ENCODE peak calls at places on chromosomes 1 and 21, in eight cellular contexts. D is CD8-positive, alpha-beta T cell; B is brain microvascular endothelial cell; O is astrocyte; C is cardiac muscle cell; M is HCT116; V is PC-3; A is BE2C. R is an unnamed sample.

GRCh38 chr1:175072131-175072941 is 4.7 kb downstream of the TNN start:
- DNase-seq in D (no peak), B (peak; percentile 74), O (peak; percentile 88), C (peak; percentile 69), M (no peak), V (peak; percentile 25), A (no peak), R (peak; percentile 32)

GRCh38 chr21:39079617-39080016 is 103.6 kb downstream of the PSMG1 start:
- DNase-seq in D (no peak), B (peak; percentile 24), O (peak; percentile 21), C (peak; percentile 85), M (no peak), V (no peak), A (no peak), R (peak; percentile 76)

GRCh38 chr1:67110352-67110751 is 24.4 kb downstream of the C1orf141 start:
- DNase-seq in D (no peak), B (no peak), O (no peak), C (no peak), M (no peak), V (no peak), A (no peak), R (no peak)

GRCh38 chr1:47703981-47704596 is 266.2 kb downstream of the FOXD2 start:
- DNase-seq in D (no peak), B (peak; percentile 32), O (peak; percentile 25), C (no peak), M (peak; percentile 15), V (peak; percentile 30), A (no peak), R (peak; percentile 66)

GRCh38 chr1:159983681-159984080 is 29.6 kb upstream of the SLAMF9 start:
- DNase-seq in D (no peak), B (no peak), O (no peak), C (no peak), M (no peak), V (no peak), A (no peak), R (no peak)

GRCh38 chr1:168623003-168623828 is 46.8 kb downstream of the XCL1 start:
- DNase-seq in D (no peak), B (peak; percentile 93), O (peak; percentile 96), C (peak; percentile 67), M (peak; percentile 72), V (peak; percentile 93), A (no peak), R (peak; percentile 91)

GRCh38 chr1:221419513-221420088 is 322.3 kb downstream of the DUSP10 start:
- DNase-seq in D (no peak), B (no peak), O (peak; percentile 96), C (peak; percentile 25), M (no peak), V (peak; percentile 41), A (no peak), R (peak; percentile 99)

GRCh38 chr1:19165501-19165900 is 44.6 kb downstream of the UBR4 start:
- DNase-seq in D (no peak), B (no peak), O (peak; percentile 23), C (no peak), M (no peak), V (peak; percentile 85), A (no peak), R (no peak)

GRCh38 chr1:115330480-115331013 is 7.5 kb downstream of the NGF start:
- DNase-seq in D (no peak), B (peak; percentile 86), O (peak; percentile 89), C (no peak), M (no peak), V (peak; percentile 62), A (no peak), R (peak; percentile 7)

GRCh38 chr1:33050221-33051076 is 13.8 kb upstream of the AK2 start:
- DNase-seq in D (no peak), B (peak; percentile 93), O (peak; percentile 87), C (peak; percentile 84), M (peak; percentile 72), V (peak; percentile 94), A (no peak), R (peak; percentile 94)

GRCh38 chr1:46244656-46245371 is 2.7 kb upstream of the RAD54L start:
- DNase-seq in D (no peak), B (peak; percentile 26), O (no peak), C (peak; percentile 39), M (no peak), V (peak; percentile 58), A (no peak), R (peak; percentile 38)

GRCh38 chr21:35256468-35256988 is 207.4 kb upstream of the RUNX1 start:
- DNase-seq in D (no peak), B (peak; percentile 100), O (peak; percentile 99), C (peak; percentile 99), M (peak; percentile 89), V (peak; percentile 98), A (no peak), R (peak; percentile 99)

GRCh38 chr1:24327886-24328285 is 8.7 kb downstream of the GRHL3 start:
- DNase-seq in D (no peak), B (no peak), O (peak; percentile 64), C (no peak), M (no peak), V (no peak), A (no peak), R (no peak)

GRCh38 chr1:204885790-204886189 is 15.1 kb downstream of the NFASC start:
- DNase-seq in D (no peak), B (no peak), O (peak; percentile 42), C (peak; percentile 67), M (no peak), V (no peak), A (no peak), R (peak; percentile 47)
- TF ChIP-seq CTCF in D (no peak), B (no peak), O (no peak), C (no peak), M (no peak), V (no peak), A (no peak), R (no peak)

GRCh38 chr1:20980051-20980450 is 192.9 kb upstream of the HP1BP3 start:
- DNase-seq in D (no peak), B (no peak), O (no peak), C (no peak), M (no peak), V (no peak), A (no peak), R (no peak)

GRCh38 chr1:20983297-20983889 is 193.3 kb downstream of the EIF4G3 start:
- DNase-seq in D (no peak), B (no peak), O (no peak), C (no peak), M (no peak), V (peak; percentile 12), A (no peak), R (peak; percentile 11)

GRCh38 chr1:20978413-20978812 is 191.3 kb upstream of the HP1BP3 start:
- DNase-seq in D (no peak), B (no peak), O (peak; percentile 12), C (peak; percentile 17), M (no peak), V (no peak), A (peak; percentile 19), R (no peak)

DNA sequence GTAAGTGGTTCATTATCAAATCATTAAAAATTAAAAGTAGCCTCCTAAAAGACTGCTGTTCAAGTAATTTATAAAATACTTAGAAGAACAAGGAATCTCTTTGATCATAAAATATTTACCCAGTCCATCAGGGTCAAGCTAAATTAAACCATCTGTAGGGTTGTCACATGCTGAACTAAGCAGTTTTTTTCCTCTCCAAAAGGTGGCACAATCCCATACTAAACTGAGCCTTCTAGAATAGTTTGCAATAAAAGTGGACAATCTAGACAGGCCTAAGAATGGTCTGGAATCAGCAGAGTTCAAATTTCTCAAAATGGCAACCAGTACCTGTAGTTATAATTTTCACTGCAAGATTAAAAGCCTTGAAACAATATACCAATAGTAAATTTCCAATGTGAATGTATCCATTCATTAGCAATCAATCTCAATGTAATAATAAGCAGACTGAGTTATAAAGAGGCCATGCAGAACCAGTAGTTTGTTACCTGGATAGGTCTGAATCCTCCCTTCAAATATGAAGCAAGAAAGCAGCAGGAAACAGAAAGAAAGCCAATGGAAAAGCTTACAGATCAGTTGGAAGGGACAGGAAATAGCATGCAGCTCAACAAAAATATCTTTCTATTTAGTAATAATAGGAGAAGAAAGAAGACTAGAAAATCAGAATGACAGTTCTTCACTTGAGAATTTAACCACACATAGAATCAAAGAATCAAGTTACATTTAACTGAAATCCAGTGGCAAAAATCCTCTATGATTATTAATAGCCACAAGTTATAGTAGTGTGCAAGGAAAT is 194.6 kb downstream of the EIF4G3 start:
- DNase-seq in D (no peak), B (peak; percentile 10), O (peak; percentile 44), C (peak; percentile 62), M (no peak), V (peak; percentile 55), A (no peak), R (peak; percentile 40)
- TF ChIP-seq CTCF in D (no peak), B (peak; percentile 35), O (peak; percentile 9), C (peak; percentile 47), M (peak; percentile 48), V (peak; percentile 63), A (peak; percentile 50), R (no peak)

DNA sequence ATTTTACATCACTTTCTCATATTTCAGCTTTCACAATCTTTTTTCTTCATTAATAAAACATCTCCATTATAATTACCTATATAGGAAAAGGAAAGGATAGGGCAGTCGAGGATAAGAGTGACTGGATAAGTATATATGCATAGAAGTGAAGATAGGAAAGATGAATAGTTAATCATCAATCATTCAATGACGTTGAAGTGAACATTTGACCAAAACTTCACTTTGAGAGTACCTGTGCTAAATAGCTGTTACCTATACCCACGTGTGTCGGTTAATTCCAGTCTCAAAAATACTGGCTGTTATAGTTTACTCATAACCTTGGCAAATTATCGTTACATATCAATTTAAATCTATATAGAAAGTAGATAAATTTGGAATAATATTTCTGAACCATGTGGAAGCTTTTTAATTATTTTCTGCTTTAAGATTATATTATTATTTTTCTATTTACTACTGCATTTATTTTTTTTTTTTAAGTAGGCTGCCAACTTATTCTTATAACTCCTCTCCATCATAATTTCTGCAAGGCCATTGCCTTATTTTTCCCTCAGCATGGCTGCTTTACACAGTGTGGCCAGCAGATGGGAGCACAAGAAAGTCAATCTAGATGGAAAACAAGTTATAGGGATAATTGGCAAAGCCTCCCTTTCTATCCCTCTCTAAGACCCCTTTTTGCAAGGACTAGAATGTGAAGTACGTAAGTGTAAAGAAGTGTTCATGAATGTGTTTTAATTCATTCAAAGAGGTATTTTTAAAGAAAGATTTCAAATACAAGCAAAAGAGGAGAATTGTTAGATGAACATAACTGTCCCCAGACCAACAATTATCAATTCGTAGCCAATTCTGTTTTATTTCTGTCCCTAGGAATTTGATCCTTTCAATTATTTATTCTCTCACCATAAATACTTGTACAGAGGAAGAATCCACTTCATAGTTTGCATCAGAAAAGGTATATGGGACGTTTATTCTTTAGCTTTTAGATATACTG is 290.4 kb downstream of the KCNT2 start:
- DNase-seq in D (no peak), B (peak; percentile 35), O (peak; percentile 16), C (peak; percentile 74), M (peak; percentile 32), V (peak; percentile 49), A (peak; percentile 49), R (peak; percentile 70)
- TF ChIP-seq CTCF in D (no peak), B (peak; percentile 81), O (peak; percentile 71), C (peak; percentile 79), M (peak; percentile 36), V (peak; percentile 64), A (peak; percentile 85), R (peak; percentile 88)

DNA sequence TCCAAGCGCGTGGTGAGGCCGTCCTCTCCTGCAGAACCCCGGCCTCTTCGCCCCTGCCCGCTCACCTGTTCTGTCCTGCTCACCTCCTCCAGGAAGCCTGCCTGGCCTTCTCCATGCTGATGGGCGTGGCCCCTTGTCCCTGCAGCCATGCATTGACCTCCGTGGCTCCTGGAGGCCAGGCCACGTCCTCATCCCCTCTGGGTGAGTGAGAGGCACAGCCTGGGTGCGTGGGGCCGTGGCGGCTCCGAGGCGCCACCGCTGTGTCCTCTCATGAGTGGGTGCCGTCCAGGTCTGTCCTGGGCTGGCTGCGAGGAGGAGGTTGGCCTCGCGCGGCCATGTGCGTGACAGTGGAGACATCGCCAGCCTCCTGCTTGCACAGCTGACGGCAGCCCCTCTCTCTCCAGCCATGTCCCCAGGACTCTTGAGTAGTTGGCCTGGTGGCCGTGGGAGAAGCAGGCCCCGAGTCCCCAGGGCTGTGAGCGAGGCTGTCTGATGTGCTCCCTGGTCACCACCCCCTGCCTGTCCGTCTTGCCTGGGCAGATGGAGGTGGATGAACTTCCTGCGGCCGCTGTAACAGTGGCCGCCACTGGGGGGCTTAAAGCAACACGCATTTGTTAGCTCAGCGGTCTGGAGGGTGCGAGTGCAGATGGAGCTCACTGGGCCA is 58.1 kb downstream of the PRKCZ start:
- DNase-seq in D (no peak), B (peak; percentile 58), O (no peak), C (peak; percentile 65), M (peak; percentile 21), V (peak; percentile 31), A (peak; percentile 71), R (no peak)
- TF ChIP-seq CTCF in D (no peak), B (peak; percentile 84), O (peak; percentile 52), C (peak; percentile 58), M (peak; percentile 32), V (peak; percentile 63), A (peak; percentile 64), R (peak; percentile 11)

R was measured in MCF 10A.